ENCODE peak calls at places on chromosomes 3 and 15, in nine cellular contexts. One of them, this sample, is unnamed.

GRCh38 chr3:69082805-69083204 is 1.9 kb upstream of the ARL6IP5 start:
- DNase-seq in neural progenitor cell: no peak
- DNase-seq in Daoy: peak
- DNase-seq in iris pigment epithelial cell: peak
- DNase-seq in fibroblast of mammary gland: peak
- DNase-seq in stimulated activated CD4-positive, alpha-beta T cell treated with anti-CD3 and anti-CD28 coated beads, Interleukin-12 subunit alpha, Interleukin-12 subunit beta, amount 100 ng/mL, for 24 hours: peak
- DNase-seq in HEK293T: no peak
- DNase-seq in dermis microvascular lymphatic vessel endothelial cell: peak
- DNase-seq in NAMALWA: peak
- DNase-seq in this sample: no peak

GRCh38 chr15:68252925-68253534 is 23.5 kb upstream of the CLN6 start:
- DNase-seq in iris pigment epithelial cell: peak
- DNase-seq in fibroblast of mammary gland: peak
- DNase-seq in dermis microvascular lymphatic vessel endothelial cell: peak
- DNase-seq in NAMALWA: peak
- DNase-seq in Daoy: peak
- DNase-seq in stimulated activated CD4-positive, alpha-beta T cell treated with anti-CD3 and anti-CD28 coated beads, Interleukin-12 subunit alpha, Interleukin-12 subunit beta, amount 100 ng/mL, for 24 hours: no peak
- DNase-seq in HEK293T: peak
- DNase-seq in neural progenitor cell: peak
- DNase-seq in this sample: no peak

GRCh38 chr15:75307778-75308390 is 25.2 kb downstream of the GOLGA6D start:
- DNase-seq in fibroblast of mammary gland: peak
- DNase-seq in Daoy: peak
- DNase-seq in dermis microvascular lymphatic vessel endothelial cell: peak
- DNase-seq in neural progenitor cell: peak
- DNase-seq in NAMALWA: peak
- DNase-seq in stimulated activated CD4-positive, alpha-beta T cell treated with anti-CD3 and anti-CD28 coated beads, Interleukin-12 subunit alpha, Interleukin-12 subunit beta, amount 100 ng/mL, for 24 hours: no peak
- DNase-seq in iris pigment epithelial cell: peak
- DNase-seq in HEK293T: peak
- DNase-seq in this sample: peak

GRCh38 chr3:65650247-65650646 is 388.5 kb downstream of the MAGI1 start:
- DNase-seq in fibroblast of mammary gland: no peak
- DNase-seq in iris pigment epithelial cell: no peak
- DNase-seq in HEK293T: no peak
- DNase-seq in NAMALWA: no peak
- DNase-seq in Daoy: no peak
- DNase-seq in neural progenitor cell: no peak
- DNase-seq in stimulated activated CD4-positive, alpha-beta T cell treated with anti-CD3 and anti-CD28 coated beads, Interleukin-12 subunit alpha, Interleukin-12 subunit beta, amount 100 ng/mL, for 24 hours: no peak
- DNase-seq in dermis microvascular lymphatic vessel endothelial cell: no peak
- DNase-seq in this sample: no peak

GRCh38 chr3:141913150-141913811 is 36.8 kb downstream of the ATP1B3 start:
- DNase-seq in Daoy: peak
- DNase-seq in NAMALWA: peak
- DNase-seq in HEK293T: peak
- DNase-seq in neural progenitor cell: peak
- DNase-seq in iris pigment epithelial cell: peak
- DNase-seq in dermis microvascular lymphatic vessel endothelial cell: peak
- DNase-seq in stimulated activated CD4-positive, alpha-beta T cell treated with anti-CD3 and anti-CD28 coated beads, Interleukin-12 subunit alpha, Interleukin-12 subunit beta, amount 100 ng/mL, for 24 hours: no peak
- DNase-seq in fibroblast of mammary gland: peak
- DNase-seq in this sample: no peak

GRCh38 chr3:189652042-189652441 is 20.9 kb downstream of the TP63 start:
- DNase-seq in fibroblast of mammary gland: peak
- DNase-seq in Daoy: peak
- DNase-seq in stimulated activated CD4-positive, alpha-beta T cell treated with anti-CD3 and anti-CD28 coated beads, Interleukin-12 subunit alpha, Interleukin-12 subunit beta, amount 100 ng/mL, for 24 hours: no peak
- DNase-seq in HEK293T: peak
- DNase-seq in NAMALWA: no peak
- DNase-seq in neural progenitor cell: peak
- DNase-seq in dermis microvascular lymphatic vessel endothelial cell: peak
- DNase-seq in iris pigment epithelial cell: peak
- DNase-seq in this sample: peak

GRCh38 chr15:45919806-45920205 is 285.0 kb downstream of the SQOR start:
- DNase-seq in HEK293T: no peak
- DNase-seq in NAMALWA: no peak
- DNase-seq in stimulated activated CD4-positive, alpha-beta T cell treated with anti-CD3 and anti-CD28 coated beads, Interleukin-12 subunit alpha, Interleukin-12 subunit beta, amount 100 ng/mL, for 24 hours: no peak
- DNase-seq in iris pigment epithelial cell: peak
- DNase-seq in dermis microvascular lymphatic vessel endothelial cell: peak
- DNase-seq in neural progenitor cell: no peak
- DNase-seq in fibroblast of mammary gland: peak
- DNase-seq in Daoy: peak
- DNase-seq in this sample: peak

GRCh38 chr3:66795365-66795764 is 202.7 kb upstream of the KBTBD8 start:
- DNase-seq in stimulated activated CD4-positive, alpha-beta T cell treated with anti-CD3 and anti-CD28 coated beads, Interleukin-12 subunit alpha, Interleukin-12 subunit beta, amount 100 ng/mL, for 24 hours: no peak
- DNase-seq in NAMALWA: no peak
- DNase-seq in fibroblast of mammary gland: peak
- DNase-seq in dermis microvascular lymphatic vessel endothelial cell: no peak
- DNase-seq in iris pigment epithelial cell: peak
- DNase-seq in neural progenitor cell: no peak
- DNase-seq in Daoy: no peak
- DNase-seq in HEK293T: no peak
- DNase-seq in this sample: no peak

GRCh38 chr3:46680298-46680826 is 13.1 kb downstream of the ALS2CL start:
- DNase-seq in HEK293T: no peak
- DNase-seq in neural progenitor cell: no peak
- DNase-seq in dermis microvascular lymphatic vessel endothelial cell: no peak
- DNase-seq in Daoy: no peak
- DNase-seq in stimulated activated CD4-positive, alpha-beta T cell treated with anti-CD3 and anti-CD28 coated beads, Interleukin-12 subunit alpha, Interleukin-12 subunit beta, amount 100 ng/mL, for 24 hours: no peak
- DNase-seq in iris pigment epithelial cell: no peak
- DNase-seq in fibroblast of mammary gland: no peak
- DNase-seq in NAMALWA: no peak
- DNase-seq in this sample: no peak

GRCh38 chr15:51736646-51737537 is 563 bp downstream of the LYSMD2 start:
- DNase-seq in NAMALWA: peak
- DNase-seq in neural progenitor cell: peak
- DNase-seq in HEK293T: peak
- DNase-seq in fibroblast of mammary gland: no peak
- DNase-seq in dermis microvascular lymphatic vessel endothelial cell: peak
- DNase-seq in Daoy: peak
- DNase-seq in iris pigment epithelial cell: no peak
- DNase-seq in stimulated activated CD4-positive, alpha-beta T cell treated with anti-CD3 and anti-CD28 coated beads, Interleukin-12 subunit alpha, Interleukin-12 subunit beta, amount 100 ng/mL, for 24 hours: peak
- DNase-seq in this sample: peak

GRCh38 chr3:171384101-171384891 is 75.9 kb downstream of the TNIK start:
- DNase-seq in fibroblast of mammary gland: no peak
- DNase-seq in neural progenitor cell: no peak
- DNase-seq in NAMALWA: no peak
- DNase-seq in Daoy: no peak
- DNase-seq in stimulated activated CD4-positive, alpha-beta T cell treated with anti-CD3 and anti-CD28 coated beads, Interleukin-12 subunit alpha, Interleukin-12 subunit beta, amount 100 ng/mL, for 24 hours: no peak
- DNase-seq in HEK293T: no peak
- DNase-seq in iris pigment epithelial cell: peak
- DNase-seq in dermis microvascular lymphatic vessel endothelial cell: no peak
- DNase-seq in this sample: no peak

GRCh38 chr3:58305882-58306661 is at the start of the genes HTD2 and RPP14:
- DNase-seq in Daoy: peak
- DNase-seq in neural progenitor cell: peak
- DNase-seq in NAMALWA: peak
- DNase-seq in iris pigment epithelial cell: peak
- DNase-seq in HEK293T: peak
- DNase-seq in stimulated activated CD4-positive, alpha-beta T cell treated with anti-CD3 and anti-CD28 coated beads, Interleukin-12 subunit alpha, Interleukin-12 subunit beta, amount 100 ng/mL, for 24 hours: peak
- DNase-seq in dermis microvascular lymphatic vessel endothelial cell: peak
- DNase-seq in fibroblast of mammary gland: peak
- DNase-seq in this sample: peak

GRCh38 chr15:42072141-42072685 is 22.1 kb downstream of the PLA2G4D start:
- DNase-seq in NAMALWA: no peak
- DNase-seq in dermis microvascular lymphatic vessel endothelial cell: no peak
- DNase-seq in stimulated activated CD4-positive, alpha-beta T cell treated with anti-CD3 and anti-CD28 coated beads, Interleukin-12 subunit alpha, Interleukin-12 subunit beta, amount 100 ng/mL, for 24 hours: no peak
- DNase-seq in Daoy: no peak
- DNase-seq in neural progenitor cell: no peak
- DNase-seq in fibroblast of mammary gland: no peak
- DNase-seq in iris pigment epithelial cell: no peak
- DNase-seq in HEK293T: no peak
- DNase-seq in this sample: no peak

GRCh38 chr3:143135150-143135549 is 15.6 kb downstream of the CHST2 start:
- DNase-seq in stimulated activated CD4-positive, alpha-beta T cell treated with anti-CD3 and anti-CD28 coated beads, Interleukin-12 subunit alpha, Interleukin-12 subunit beta, amount 100 ng/mL, for 24 hours: no peak
- DNase-seq in dermis microvascular lymphatic vessel endothelial cell: peak
- DNase-seq in neural progenitor cell: no peak
- DNase-seq in iris pigment epithelial cell: peak
- DNase-seq in HEK293T: no peak
- DNase-seq in fibroblast of mammary gland: peak
- DNase-seq in Daoy: peak
- DNase-seq in NAMALWA: no peak
- DNase-seq in this sample: peak

GRCh38 chr15:69044899-69045298 is 30.4 kb downstream of the NOX5 start:
- DNase-seq in iris pigment epithelial cell: peak
- DNase-seq in Daoy: peak
- DNase-seq in HEK293T: no peak
- DNase-seq in stimulated activated CD4-positive, alpha-beta T cell treated with anti-CD3 and anti-CD28 coated beads, Interleukin-12 subunit alpha, Interleukin-12 subunit beta, amount 100 ng/mL, for 24 hours: no peak
- DNase-seq in neural progenitor cell: no peak
- DNase-seq in NAMALWA: no peak
- DNase-seq in fibroblast of mammary gland: peak
- DNase-seq in dermis microvascular lymphatic vessel endothelial cell: peak
- DNase-seq in this sample: peak

GRCh38 chr3:98259707-98260106 is 4.3 kb upstream of the OR5H6 start:
- DNase-seq in fibroblast of mammary gland: no peak
- DNase-seq in HEK293T: peak
- DNase-seq in neural progenitor cell: no peak
- DNase-seq in Daoy: no peak
- DNase-seq in NAMALWA: peak
- DNase-seq in iris pigment epithelial cell: no peak
- DNase-seq in stimulated activated CD4-positive, alpha-beta T cell treated with anti-CD3 and anti-CD28 coated beads, Interleukin-12 subunit alpha, Interleukin-12 subunit beta, amount 100 ng/mL, for 24 hours: no peak
- DNase-seq in dermis microvascular lymphatic vessel endothelial cell: no peak
- DNase-seq in this sample: no peak

GRCh38 chr3:141379250-141379872 is 11.1 kb downstream of the ZBTB38 start:
- DNase-seq in HEK293T: no peak
- DNase-seq in dermis microvascular lymphatic vessel endothelial cell: no peak
- DNase-seq in fibroblast of mammary gland: no peak
- DNase-seq in NAMALWA: no peak
- DNase-seq in iris pigment epithelial cell: no peak
- DNase-seq in neural progenitor cell: no peak
- DNase-seq in stimulated activated CD4-positive, alpha-beta T cell treated with anti-CD3 and anti-CD28 coated beads, Interleukin-12 subunit alpha, Interleukin-12 subunit beta, amount 100 ng/mL, for 24 hours: no peak
- DNase-seq in Daoy: no peak
- DNase-seq in this sample: no peak

GRCh38 chr3:171646357-171647133 is 163.7 kb downstream of the PLD1 start:
- DNase-seq in neural progenitor cell: peak
- DNase-seq in NAMALWA: peak
- DNase-seq in iris pigment epithelial cell: peak
- DNase-seq in HEK293T: peak
- DNase-seq in stimulated activated CD4-positive, alpha-beta T cell treated with anti-CD3 and anti-CD28 coated beads, Interleukin-12 subunit alpha, Interleukin-12 subunit beta, amount 100 ng/mL, for 24 hours: no peak
- DNase-seq in fibroblast of mammary gland: peak
- DNase-seq in dermis microvascular lymphatic vessel endothelial cell: peak
- DNase-seq in Daoy: peak
- DNase-seq in this sample: no peak

GRCh38 chr3:182509312-182509711 is 284.0 kb upstream of the ATP11B start:
- DNase-seq in NAMALWA: no peak
- DNase-seq in neural progenitor cell: no peak
- DNase-seq in HEK293T: no peak
- DNase-seq in fibroblast of mammary gland: no peak
- DNase-seq in stimulated activated CD4-positive, alpha-beta T cell treated with anti-CD3 and anti-CD28 coated beads, Interleukin-12 subunit alpha, Interleukin-12 subunit beta, amount 100 ng/mL, for 24 hours: no peak
- DNase-seq in iris pigment epithelial cell: no peak
- DNase-seq in dermis microvascular lymphatic vessel endothelial cell: no peak
- DNase-seq in Daoy: no peak
- DNase-seq in this sample: no peak

GRCh38 chr3:18445421-18446066 is 20.4 kb upstream of the SATB1 start:
- DNase-seq in Daoy: peak
- DNase-seq in NAMALWA: peak
- DNase-seq in dermis microvascular lymphatic vessel endothelial cell: no peak
- DNase-seq in iris pigment epithelial cell: no peak
- DNase-seq in fibroblast of mammary gland: no peak
- DNase-seq in HEK293T: no peak
- DNase-seq in stimulated activated CD4-positive, alpha-beta T cell treated with anti-CD3 and anti-CD28 coated beads, Interleukin-12 subunit alpha, Interleukin-12 subunit beta, amount 100 ng/mL, for 24 hours: peak
- DNase-seq in neural progenitor cell: peak
- DNase-seq in this sample: no peak

GRCh38 chr3:124700880-124701684 is 29.2 kb upstream of the UMPS start:
- DNase-seq in dermis microvascular lymphatic vessel endothelial cell: peak
- DNase-seq in HEK293T: no peak
- DNase-seq in neural progenitor cell: peak
- DNase-seq in fibroblast of mammary gland: peak
- DNase-seq in stimulated activated CD4-positive, alpha-beta T cell treated with anti-CD3 and anti-CD28 coated beads, Interleukin-12 subunit alpha, Interleukin-12 subunit beta, amount 100 ng/mL, for 24 hours: no peak
- DNase-seq in Daoy: peak
- DNase-seq in iris pigment epithelial cell: peak
- DNase-seq in NAMALWA: no peak
- DNase-seq in this sample: peak

GRCh38 chr3:185713015-185713414 is 111.8 kb downstream of the IGF2BP2 start:
- DNase-seq in fibroblast of mammary gland: no peak
- DNase-seq in neural progenitor cell: no peak
- DNase-seq in NAMALWA: no peak
- DNase-seq in HEK293T: no peak
- DNase-seq in Daoy: no peak
- DNase-seq in dermis microvascular lymphatic vessel endothelial cell: no peak
- DNase-seq in stimulated activated CD4-positive, alpha-beta T cell treated with anti-CD3 and anti-CD28 coated beads, Interleukin-12 subunit alpha, Interleukin-12 subunit beta, amount 100 ng/mL, for 24 hours: no peak
- DNase-seq in iris pigment epithelial cell: no peak
- DNase-seq in this sample: peak

GRCh38 chr3:146218880-146219866 is 31.7 kb downstream of the PLSCR4 start:
- DNase-seq in NAMALWA: peak
- DNase-seq in dermis microvascular lymphatic vessel endothelial cell: peak
- DNase-seq in Daoy: peak
- DNase-seq in stimulated activated CD4-positive, alpha-beta T cell treated with anti-CD3 and anti-CD28 coated beads, Interleukin-12 subunit alpha, Interleukin-12 subunit beta, amount 100 ng/mL, for 24 hours: no peak
- DNase-seq in iris pigment epithelial cell: peak
- DNase-seq in fibroblast of mammary gland: peak
- DNase-seq in HEK293T: peak
- DNase-seq in neural progenitor cell: peak
- DNase-seq in this sample: no peak

GRCh38 chr15:79004336-79004735 is 59.5 kb upstream of the CTSH start:
- DNase-seq in HEK293T: no peak
- DNase-seq in iris pigment epithelial cell: peak
- DNase-seq in stimulated activated CD4-positive, alpha-beta T cell treated with anti-CD3 and anti-CD28 coated beads, Interleukin-12 subunit alpha, Interleukin-12 subunit beta, amount 100 ng/mL, for 24 hours: no peak
- DNase-seq in neural progenitor cell: no peak
- DNase-seq in fibroblast of mammary gland: peak
- DNase-seq in NAMALWA: peak
- DNase-seq in Daoy: peak
- DNase-seq in dermis microvascular lymphatic vessel endothelial cell: peak
- DNase-seq in this sample: peak

GRCh38 chr15:100713163-100713867 is 110.9 kb downstream of the ASB7 start:
- DNase-seq in fibroblast of mammary gland: peak
- DNase-seq in iris pigment epithelial cell: peak
- DNase-seq in NAMALWA: no peak
- DNase-seq in neural progenitor cell: no peak
- DNase-seq in dermis microvascular lymphatic vessel endothelial cell: peak
- DNase-seq in Daoy: peak
- DNase-seq in stimulated activated CD4-positive, alpha-beta T cell treated with anti-CD3 and anti-CD28 coated beads, Interleukin-12 subunit alpha, Interleukin-12 subunit beta, amount 100 ng/mL, for 24 hours: no peak
- DNase-seq in HEK293T: no peak
- DNase-seq in this sample: peak

This sample was measured in islet precursor cell.